ENCODE peak calls at places on chromosomes 5 and 9, in four cellular contexts. F, D, Y and L are unnamed samples.
A peak's percentile ranks its signal among the peaks of the same experiment; 100 is the strongest.

GRCh38 chr5:38433160-38433861 is 123.1 kb downstream of the LIFR start:
- DNase-seq in F (no peak), D (no peak), Y (no peak), L (peak; percentile 40)

GRCh38 chr9:19920401-19920800 is 131.6 kb upstream of the SLC24A2 start:
- DNase-seq in F (no peak), D (no peak), Y (no peak), L (no peak)

GRCh38 chr9:96156151-96156550 is 145.8 kb downstream of the HSD17B3 start:
- DNase-seq in F (no peak), D (no peak), Y (no peak), L (no peak)

GRCh38 chr9:6184749-6185645 is 30.6 kb upstream of the IL33 start:
- DNase-seq in F (no peak), D (no peak), Y (no peak), L (peak; percentile 46)

GRCh38 chr5:40021007-40021406 is 596.2 kb upstream of the DAB2 start:
- DNase-seq in F (no peak), D (no peak), Y (no peak), L (no peak)

GRCh38 chr5:9545301-9545958 is 445 bp downstream of the SEMA5A start:
- DNase-seq in F (no peak), D (peak; percentile 85), Y (peak; percentile 33), L (no peak)

GRCh38 chr5:135714126-135714894 is 120.2 kb upstream of the SLC25A48 start:
- DNase-seq in F (no peak), D (no peak), Y (no peak), L (no peak)

GRCh38 chr5:148384389-148384756 is 615 bp downstream of the FBXO38 start:
- DNase-seq in F (peak; percentile 2), D (no peak), Y (no peak), L (peak; percentile 14)

GRCh38 chr9:36040271-36040925 is 3.7 kb downstream of the RECK start:
- DNase-seq in F (no peak), D (no peak), Y (no peak), L (no peak)

GRCh38 chr5:111902436-111902835 is 145.4 kb upstream of the NREP start:
- DNase-seq in F (no peak), D (no peak), Y (no peak), L (no peak)

GRCh38 chr5:103454774-103455173 is 107.8 kb downstream of the NUDT12 start:
- DNase-seq in F (no peak), D (no peak), Y (no peak), L (no peak)

GRCh38 chr9:136016882-136017812 is 56.0 kb upstream of the UBAC1 start:
- DNase-seq in F (no peak), D (peak; percentile 82), Y (peak; percentile 3), L (peak; percentile 11)

GRCh38 chr9:83800236-83801033 is 17.1 kb downstream of the GKAP1 start:
- DNase-seq in F (no peak), D (peak; percentile 63), Y (no peak), L (no peak)

GRCh38 chr5:548256-548655 is 24.0 kb upstream of the SLC9A3 start:
- DNase-seq in F (no peak), D (no peak), Y (peak; percentile 18), L (no peak)
- TF ChIP-seq POLR2A in F (no peak), D (no peak), Y (no peak), L (no peak)

GRCh38 chr5:1835431-1835830 is 34.2 kb downstream of the NDUFS6 start:
- DNase-seq in F (no peak), D (peak; percentile 16), Y (no peak), L (no peak)
- TF ChIP-seq CTCF in F (no peak), D (no peak), Y (no peak), L (no peak)

GRCh38 chr9:129891519-129891918 is 56.3 kb downstream of the USP20 start:
- DNase-seq in F (no peak), D (no peak), Y (no peak), L (no peak)

GRCh38 chr9:129888809-129889460 is 53.7 kb downstream of the USP20 start:
- DNase-seq in F (no peak), D (no peak), Y (no peak), L (no peak)

GRCh38 chr9:129889461-129889935 is 54.2 kb downstream of the USP20 start:
- DNase-seq in F (no peak), D (no peak), Y (no peak), L (no peak)

GRCh38 chr9:129888085-129888808 is 53.0 kb downstream of the USP20 start:
- DNase-seq in F (no peak), D (peak; percentile 57), Y (peak; percentile 84), L (no peak)

GRCh38 chr9:129889936-129890717 is 54.9 kb downstream of the USP20 start:
- DNase-seq in F (no peak), D (peak; percentile 83), Y (peak; percentile 69), L (no peak)
- TF ChIP-seq POLR2A in F (no peak), D (no peak), Y (no peak), L (no peak)

GRCh38 chr9:129584136-129584535 is 36.8 kb downstream of the C9orf50 start:
- DNase-seq in F (peak; percentile 82), D (no peak), Y (peak; percentile 75), L (peak; percentile 71)
- TF ChIP-seq CTCF in F (no peak), D (no peak), Y (no peak), L (no peak)

GRCh38 chr9:113929634-113930092 is 53.6 kb downstream of the ZNF618 start:
- DNase-seq in F (no peak), D (no peak), Y (no peak), L (no peak)
- TF ChIP-seq POLR2A in F (no peak), D (no peak), Y (no peak), L (no peak)

DNA sequence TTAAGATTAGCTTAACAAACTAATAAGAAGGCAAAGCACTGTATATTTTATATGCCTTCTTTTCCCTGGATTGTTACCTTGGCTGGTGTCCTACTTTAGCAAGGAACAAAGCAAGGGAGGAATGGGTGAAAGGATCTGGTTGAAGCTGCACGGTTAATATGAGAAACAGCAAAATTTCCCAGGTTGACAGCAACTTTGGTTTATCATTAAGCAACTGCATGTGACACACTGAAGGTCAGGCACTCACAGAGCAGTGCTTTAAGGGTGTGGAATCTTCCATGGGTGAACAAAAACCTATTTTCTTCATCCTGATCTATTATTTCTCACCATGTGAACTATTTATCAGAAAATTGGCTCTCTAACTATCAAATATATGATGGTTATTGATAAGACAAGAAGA is 109.0 kb upstream of the ATP10B start:
- DNase-seq in F (no peak), D (no peak), Y (no peak), L (no peak)
- TF ChIP-seq CTCF in F (no peak), D (no peak), Y (no peak), L (no peak)